ENCODE peak calls at places on chromosomes 7 and 10, in six cellular contexts. B is pancreas; N is lower leg skin; D is GM12878; X is CD8-positive, alpha-beta T cell; G is AG04450. A is an unnamed sample.

GRCh38 chr7:21365866-21366624 is 61.8 kb upstream of the SP4 start:
- DNase-seq in B (no peak), N (no peak), D (no peak), X (no peak), G (no peak), A (no peak)

GRCh38 chr10:114678806-114679205 is 20.7 kb upstream of the ABLIM1 start:
- DNase-seq in B (no peak), N (no peak), D (no peak), X (no peak), G (no peak), A (no peak)

GRCh38 chr10:44492678-44493077 is 107.8 kb upstream of the CXCL12 start:
- DNase-seq in B (no peak), N (no peak), D (no peak), X (no peak), G (no peak), A (no peak)

GRCh38 chr7:99392046-99392445 is 16.4 kb downstream of the PDAP1 start:
- DNase-seq in B (no peak), N (no peak), D (no peak), X (no peak), G (no peak), A (no peak)

GRCh38 chr10:30435068-30435422 is 1.1 kb downstream of the MAP3K8 start:
- DNase-seq in B (no peak), N (peak), D (no peak), X (no peak), G (no peak), A (no peak)

GRCh38 chr7:17301491-17302101 is 3.1 kb downstream of the AHR start:
- DNase-seq in B (peak), N (no peak), D (no peak), X (peak), G (no peak), A (no peak)

GRCh38 chr10:14478639-14479038 is 147.9 kb upstream of the FRMD4A start:
- DNase-seq in B (peak), N (peak), D (no peak), X (no peak), G (peak), A (peak)

GRCh38 chr10:110556993-110557601 is 10.4 kb upstream of the SMC3 start:
- DNase-seq in B (peak), N (no peak), D (no peak), X (peak), G (no peak), A (no peak)

GRCh38 chr7:151123485-151124204 is 37.4 kb downstream of the AGAP3 start:
- DNase-seq in B (peak), N (peak), D (no peak), X (peak), G (peak), A (peak)

GRCh38 chr10:86936661-86937501 is 20.5 kb downstream of the MMRN2 start:
- DNase-seq in B (peak), N (no peak), D (no peak), X (no peak), G (no peak), A (no peak)

GRCh38 chr7:137151056-137151731 is 192.3 kb downstream of the PTN start:
- DNase-seq in B (no peak), N (no peak), D (no peak), X (no peak), G (no peak), A (no peak)

GRCh38 chr7:48875300-48875916 is 48.9 kb upstream of the CDC14C start:
- DNase-seq in B (no peak), N (no peak), D (no peak), X (no peak), G (no peak), A (peak)

GRCh38 chr10:122362621-122363020 is 11.9 kb upstream of the PLEKHA1 start:
- DNase-seq in B (no peak), N (no peak), D (no peak), X (no peak), G (no peak), A (no peak)

GRCh38 chr10:6301482-6302083 is 98.9 kb downstream of the PFKFB3 start:
- DNase-seq in B (no peak), N (peak), D (no peak), X (no peak), G (no peak), A (no peak)

GRCh38 chr10:72639441-72639873 is 13.6 kb upstream of the MICU1 start:
- DNase-seq in B (no peak), N (no peak), D (no peak), X (no peak), G (no peak), A (no peak)

GRCh38 chr10:117198088-117198487 is 799 bp downstream of the KCNK18 start:
- DNase-seq in B (no peak), N (no peak), D (no peak), X (no peak), G (no peak), A (no peak)

GRCh38 chr7:140023728-140024127 is 39.0 kb downstream of the PARP12 start:
- DNase-seq in B (no peak), N (peak), D (no peak), X (no peak), G (no peak), A (no peak)

GRCh38 chr7:107471292-107472070 is 1.6 kb downstream of the GPR22 start:
- DNase-seq in B (no peak), N (no peak), D (no peak), X (no peak), G (no peak), A (no peak)

GRCh38 chr10:84354623-84355022 is 26.2 kb downstream of the CCSER2 start:
- DNase-seq in B (no peak), N (no peak), D (no peak), X (no peak), G (no peak), A (no peak)

GRCh38 chr10:51386248-51386885 is 312.1 kb downstream of the PRKG1 start:
- DNase-seq in B (no peak), N (no peak), D (no peak), X (no peak), G (no peak), A (no peak)

GRCh38 chr7:94941844-94942632 is 34.6 kb downstream of the PPP1R9A start:
- DNase-seq in B (no peak), N (no peak), D (no peak), X (no peak), G (no peak), A (no peak)

GRCh38 chr7:93551931-93552330 is 22.6 kb downstream of the CALCR start:
- DNase-seq in B (no peak), N (no peak), D (no peak), X (no peak), G (no peak), A (no peak)

GRCh38 chr7:20513897-20514296 is 101.6 kb upstream of the ABCB5 start:
- DNase-seq in B (no peak), N (no peak), D (no peak), X (no peak), G (no peak), A (no peak)

GRCh38 chr7:72441791-72442190 is 29.7 kb upstream of the CALN1 start:
- DNase-seq in B (no peak), N (no peak), D (no peak), X (no peak), G (no peak), A (peak)

GRCh38 chr7:129781128-129781855 is 169.8 kb downstream of the NRF1 start:
- DNase-seq in B (peak), N (no peak), D (no peak), X (no peak), G (no peak), A (no peak)

GRCh38 chr10:78957471-78958039 is 111.2 kb upstream of the ZMIZ1 start:
- DNase-seq in B (no peak), N (no peak), D (no peak), X (no peak), G (no peak), A (no peak)

GRCh38 chr10:94355841-94356240 is 6.9 kb downstream of the NOC3L start:
- DNase-seq in B (no peak), N (no peak), D (no peak), X (no peak), G (no peak), A (no peak)

GRCh38 chr10:19488592-19489280 is 327.5 kb upstream of the PLXDC2 start:
- DNase-seq in B (peak), N (peak), D (no peak), X (no peak), G (no peak), A (peak)

GRCh38 chr7:26307226-26307625 is 15.6 kb downstream of the SNX10 start:
- DNase-seq in B (no peak), N (peak), D (no peak), X (no peak), G (no peak), A (no peak)

GRCh38 chr7:36286241-36286640 is 103.4 kb upstream of the ANLN start:
- DNase-seq in B (no peak), N (no peak), D (no peak), X (peak), G (no peak), A (no peak)

GRCh38 chr7:78083466-78084120 is 285.0 kb downstream of the PHTF2 start:
- DNase-seq in B (no peak), N (no peak), D (no peak), X (no peak), G (no peak), A (no peak)

GRCh38 chr7:28180364-28181147 is at the start of gene JAZF1:
- DNase-seq in B (peak), N (peak), D (no peak), X (peak), G (no peak), A (peak)

GRCh38 chr7:120168066-120168465 is 104.9 kb upstream of the KCND2 start:
- DNase-seq in B (no peak), N (no peak), D (no peak), X (no peak), G (peak), A (no peak)

GRCh38 chr10:73744690-73744994 is 470 bp downstream of the SEC24C start:
- DNase-seq in B (peak), N (no peak), D (no peak), X (peak), G (no peak), A (peak)

GRCh38 chr10:119614686-119615085 is 17.9 kb upstream of the TIAL1 start:
- DNase-seq in B (no peak), N (peak), D (no peak), X (no peak), G (no peak), A (no peak)

GRCh38 chr10:30917790-30918189 is 113.9 kb downstream of the ZNF438 start:
- DNase-seq in B (no peak), N (no peak), D (no peak), X (no peak), G (no peak), A (no peak)

GRCh38 chr7:90404777-90405176 is 1.5 kb downstream of the CLDN12 start:
- DNase-seq in B (no peak), N (no peak), D (no peak), X (no peak), G (no peak), A (no peak)

GRCh38 chr10:102678842-102679289 is 34.6 kb downstream of the TRIM8 start:
- DNase-seq in B (peak), N (peak), D (no peak), X (no peak), G (no peak), A (peak)
- TF ChIP-seq CTCF in B (peak), N (no peak), D (peak), X (no peak), G (peak), A (peak)

GRCh38 chr7:155981703-155982102 is 169.4 kb upstream of the SHH start:
- DNase-seq in B (no peak), N (no peak), D (no peak), X (no peak), G (no peak), A (no peak)

GRCh38 chr7:155979994-155980393 is 167.7 kb upstream of the SHH start:
- DNase-seq in B (no peak), N (peak), D (no peak), X (no peak), G (no peak), A (no peak)

GRCh38 chr7:155983176-155983815 is 171.0 kb upstream of the SHH start:
- DNase-seq in B (no peak), N (peak), D (no peak), X (no peak), G (no peak), A (no peak)

GRCh38 chr7:155979566-155979965 is 167.3 kb upstream of the SHH start:
- DNase-seq in B (no peak), N (peak), D (no peak), X (no peak), G (no peak), A (no peak)

GRCh38 chr7:155980841-155981240 is 168.6 kb upstream of the SHH start:
- DNase-seq in B (no peak), N (peak), D (no peak), X (no peak), G (no peak), A (no peak)
- H3K4me3 ChIP-seq in B (no peak), N (no peak), D (no peak), X (no peak), G (no peak), A (no peak)

DNA sequence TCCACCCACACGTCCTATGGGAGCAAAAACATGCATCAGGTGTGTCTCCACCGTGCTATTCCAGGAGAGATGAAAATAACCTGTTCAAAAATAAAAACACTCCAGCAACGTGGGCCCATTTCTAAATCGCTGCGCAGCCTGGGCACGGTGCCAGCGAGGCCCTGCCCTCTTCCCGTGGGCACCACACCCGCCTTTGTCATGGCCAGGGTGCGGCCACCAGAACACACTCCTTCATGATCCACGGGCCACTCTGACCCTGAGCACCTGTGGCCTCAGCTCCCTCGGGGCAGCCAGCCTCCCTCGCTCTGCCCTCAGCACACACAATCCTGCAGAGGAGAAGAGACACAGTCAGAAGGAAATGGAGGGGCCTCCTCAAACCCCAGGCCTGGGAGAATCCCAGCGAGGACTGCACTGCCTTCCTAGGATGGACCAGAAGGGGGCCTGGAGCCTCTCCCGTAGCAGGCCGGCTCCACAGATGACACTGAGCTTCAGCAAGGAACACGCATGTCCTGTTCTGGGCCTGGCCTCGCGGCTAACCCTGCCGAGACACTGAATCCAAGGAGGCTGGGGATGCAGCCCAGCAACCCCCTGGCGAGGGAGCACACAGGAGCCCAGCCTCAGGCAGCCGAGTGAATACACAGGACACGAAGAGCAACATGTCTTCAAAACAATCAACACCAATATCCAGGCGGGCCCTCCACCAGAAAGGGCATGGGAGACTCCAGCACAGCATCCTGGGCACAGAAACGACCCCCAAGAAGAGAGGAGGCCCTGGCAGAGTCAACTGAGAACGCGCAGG is 169.0 kb downstream of the MAD1L1 start:
- DNase-seq in B (no peak), N (no peak), D (no peak), X (no peak), G (no peak), A (peak)
- TF ChIP-seq CTCF in B (no peak), N (no peak), D (no peak), X (no peak), G (peak), A (peak)

DNA sequence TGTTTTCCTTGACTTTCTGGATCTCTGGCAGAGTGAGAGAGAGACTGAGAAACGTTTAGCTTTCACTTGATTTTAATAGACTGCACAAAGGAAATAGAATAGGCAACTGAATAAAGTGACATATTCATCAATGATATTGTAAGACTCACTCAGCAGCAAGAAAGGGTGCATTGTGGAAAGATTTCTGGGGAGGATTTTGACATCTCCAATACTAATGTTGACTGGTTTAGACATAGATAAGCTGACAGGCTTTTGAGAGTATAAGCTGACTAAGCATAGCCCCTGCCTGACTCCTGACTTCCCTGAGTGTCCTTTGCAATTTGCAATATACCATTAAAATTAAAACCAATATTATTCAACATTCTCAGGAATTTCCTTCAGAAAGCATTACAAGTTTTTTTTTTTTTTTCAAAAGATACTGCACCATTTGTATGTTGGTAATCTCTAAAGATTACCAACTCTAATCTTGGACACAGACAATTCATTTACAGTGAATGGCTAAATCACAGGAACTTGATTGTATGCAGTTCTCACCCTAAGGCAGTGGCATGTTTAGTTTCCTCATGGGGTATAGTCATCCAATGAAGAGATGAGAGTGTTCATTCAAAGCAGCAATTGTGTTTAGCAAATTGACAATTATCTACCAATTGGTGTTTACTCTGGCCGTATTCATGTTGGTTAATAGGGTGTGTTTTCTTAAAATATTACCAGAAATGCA is 325.6 kb downstream of the SORCS3 start:
- DNase-seq in B (no peak), N (no peak), D (no peak), X (no peak), G (no peak), A (no peak)
- H3K4me3 ChIP-seq in B (no peak), N (no peak), D (no peak), X (no peak), G (no peak), A (no peak)

A was measured in dorsolateral prefrontal cortex.